ENCODE peak calls at places on chromosomes 4 and X, in four cellular contexts. Q is A549, M is right atrium auricular region, N is tibial nerve. F is an unnamed sample.

GRCh38 chrX:103254921-103255455 is at the start of gene TCEAL8:
- DNase-seq in Q (peak), M (peak), N (peak), F (peak)

GRCh38 chr4:75916091-75916661 is 13.9 kb upstream of the PPEF2 start:
- DNase-seq in M (no peak), N (no peak), Q (peak), F (no peak)

GRCh38 chrX:10579753-10580060 is 40.7 kb downstream of the MID1 start:
- DNase-seq in M (no peak), N (no peak), Q (no peak), F (no peak)

GRCh38 chrX:95626748-95627147 is 1057.9 kb upstream of the DIAPH2 start:
- DNase-seq in Q (no peak), M (no peak), N (no peak), F (no peak)

GRCh38 chrX:45083314-45083713 is 117.4 kb downstream of the DIPK2B start:
- DNase-seq in N (no peak), M (no peak), Q (no peak), F (no peak)

GRCh38 chrX:136759968-136760367 is 20.8 kb downstream of the ARHGEF6 start:
- DNase-seq in N (no peak), M (no peak), Q (no peak), F (no peak)

GRCh38 chr4:169846396-169846795 is 88.7 kb upstream of the HPF1 start:
- DNase-seq in Q (no peak), N (no peak), M (no peak), F (no peak)

GRCh38 chr4:73244941-73245601 is 13.5 kb downstream of the ANKRD17 start:
- DNase-seq in Q (no peak), N (no peak), M (no peak), F (no peak)

GRCh38 chrX:19097553-19097952 is 24.7 kb downstream of the ADGRG2 start:
- DNase-seq in Q (no peak), N (no peak), M (no peak), F (no peak)

GRCh38 chr4:80202784-80203553 is 5.7 kb downstream of the PRDM8 start:
- DNase-seq in M (no peak), Q (no peak), N (no peak), F (peak)

GRCh38 chr4:80204433-80204832 is 7.1 kb downstream of the PRDM8 start:
- DNase-seq in Q (no peak), M (no peak), N (no peak), F (no peak)

GRCh38 chr4:80201326-80202151 is 4.2 kb downstream of the PRDM8 start:
- DNase-seq in M (no peak), Q (no peak), N (no peak), F (peak)

GRCh38 chr4:80199947-80200346 is 2.6 kb downstream of the PRDM8 start:
- DNase-seq in M (no peak), N (no peak), Q (no peak), F (no peak)

GRCh38 chr4:80202190-80202711 is 4.9 kb downstream of the PRDM8 start:
- DNase-seq in N (peak), Q (peak), M (peak), F (peak)
- H3K27ac ChIP-seq in N (peak), Q (peak), M (peak), F (peak)

GRCh38 chr4:20249333-20249732 is 2.4 kb upstream of the SLIT2 start:
- DNase-seq in N (no peak), Q (no peak), M (no peak), F (no peak)
- TF ChIP-seq CTCF in N (no peak), Q (no peak), M (peak), F (no peak)

GRCh38 chr4:123987408-123987807 is 590.8 kb downstream of the SPRY1 start:
- DNase-seq in N (no peak), M (no peak), Q (no peak), F (no peak)
- H3K4me3 ChIP-seq in N (no peak), M (no peak), Q (no peak), F (no peak)

GRCh38 chr4:57102050-57102564 is 8.1 kb downstream of the IGFBP7 start:
- DNase-seq in Q (no peak), M (peak), N (peak), F (no peak)
- H3K27ac ChIP-seq in Q (peak), M (peak), N (peak), F (no peak)

DNA sequence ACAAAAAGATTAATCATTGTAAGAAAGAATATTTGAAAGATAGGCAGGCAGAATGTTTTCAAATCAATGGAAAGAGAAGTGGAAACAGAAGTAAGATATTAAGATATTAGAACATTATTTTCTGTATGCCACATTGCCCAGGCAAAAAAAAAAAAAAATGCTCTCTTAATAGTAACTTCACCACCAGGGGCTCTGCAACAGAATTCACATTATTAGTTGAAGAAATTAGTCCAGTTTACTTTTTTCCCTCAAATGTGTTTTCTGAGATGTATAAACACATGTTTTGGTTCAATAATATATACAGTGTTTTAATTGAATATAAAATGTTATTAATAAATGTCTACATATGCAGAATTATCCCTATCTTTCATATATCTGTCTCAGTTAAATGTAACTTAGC is 78.0 kb upstream of the ADAD1 start:
- DNase-seq in N (no peak), Q (no peak), M (no peak), F (no peak)
- TF ChIP-seq CTCF in N (no peak), Q (no peak), M (peak), F (no peak)